ENCODE peak calls at places on chromosomes 12 and 14, in eight cellular contexts. One of them, this sample, is unnamed.
A peak's percentile ranks its signal among the peaks of the same experiment; 100 is the strongest.

GRCh38 chr12:65504417-65504816 is 225.9 kb downstream of the MSRB3 start:
- DNase-seq in aorta: no peak
- DNase-seq in fibroblast of pulmonary artery: no peak
- DNase-seq in activated CD4-positive, CD25-positive, alpha-beta regulatory T cell treated with anti-CD3 and anti-CD28 coated beads, Interleukin-2, amount 50 U/mL, for 72 hours: no peak
- DNase-seq in D341Med: no peak
- DNase-seq in CD8-positive, alpha-beta T cell: no peak
- DNase-seq in HEK293T: no peak
- DNase-seq in BJ: no peak
- DNase-seq in this sample: no peak

GRCh38 chr12:42530284-42530683 is 59.3 kb downstream of the PRICKLE1 start:
- DNase-seq in fibroblast of pulmonary artery: no peak
- DNase-seq in CD8-positive, alpha-beta T cell: no peak
- DNase-seq in BJ: no peak
- DNase-seq in aorta: no peak
- DNase-seq in HEK293T: no peak
- DNase-seq in activated CD4-positive, CD25-positive, alpha-beta regulatory T cell treated with anti-CD3 and anti-CD28 coated beads, Interleukin-2, amount 50 U/mL, for 72 hours: no peak
- DNase-seq in D341Med: no peak
- DNase-seq in this sample: no peak

GRCh38 chr12:84875241-84875640 is 37.4 kb downstream of the SLC6A15 start:
- DNase-seq in HEK293T: no peak
- DNase-seq in aorta: no peak
- DNase-seq in D341Med: no peak
- DNase-seq in BJ: no peak
- DNase-seq in CD8-positive, alpha-beta T cell: no peak
- DNase-seq in activated CD4-positive, CD25-positive, alpha-beta regulatory T cell treated with anti-CD3 and anti-CD28 coated beads, Interleukin-2, amount 50 U/mL, for 72 hours: no peak
- DNase-seq in fibroblast of pulmonary artery: no peak
- DNase-seq in this sample: no peak

GRCh38 chr12:4535092-4535491 is 3.6 kb upstream of the RAD51AP1 start:
- DNase-seq in D341Med: no peak
- DNase-seq in BJ: no peak
- DNase-seq in activated CD4-positive, CD25-positive, alpha-beta regulatory T cell treated with anti-CD3 and anti-CD28 coated beads, Interleukin-2, amount 50 U/mL, for 72 hours: no peak
- DNase-seq in aorta: no peak
- DNase-seq in CD8-positive, alpha-beta T cell: no peak
- DNase-seq in fibroblast of pulmonary artery: no peak
- DNase-seq in HEK293T: no peak
- DNase-seq in this sample: no peak

GRCh38 chr12:70831538-70831937 is 89.0 kb downstream of the PTPRR start:
- DNase-seq in CD8-positive, alpha-beta T cell: no peak
- DNase-seq in HEK293T: no peak
- DNase-seq in D341Med: no peak
- DNase-seq in BJ: no peak
- DNase-seq in activated CD4-positive, CD25-positive, alpha-beta regulatory T cell treated with anti-CD3 and anti-CD28 coated beads, Interleukin-2, amount 50 U/mL, for 72 hours: no peak
- DNase-seq in aorta: no peak
- DNase-seq in fibroblast of pulmonary artery: peak; percentile 14
- DNase-seq in this sample: no peak

GRCh38 chr14:86802726-86803125 is 1190.3 kb downstream of the GALC start:
- DNase-seq in CD8-positive, alpha-beta T cell: no peak
- DNase-seq in fibroblast of pulmonary artery: peak; percentile 13
- DNase-seq in D341Med: no peak
- DNase-seq in BJ: no peak
- DNase-seq in HEK293T: no peak
- DNase-seq in activated CD4-positive, CD25-positive, alpha-beta regulatory T cell treated with anti-CD3 and anti-CD28 coated beads, Interleukin-2, amount 50 U/mL, for 72 hours: no peak
- DNase-seq in aorta: no peak
- DNase-seq in this sample: no peak

GRCh38 chr12:76957306-76957705 is 78.5 kb upstream of the CSRP2 start:
- DNase-seq in CD8-positive, alpha-beta T cell: no peak
- DNase-seq in D341Med: no peak
- DNase-seq in aorta: no peak
- DNase-seq in activated CD4-positive, CD25-positive, alpha-beta regulatory T cell treated with anti-CD3 and anti-CD28 coated beads, Interleukin-2, amount 50 U/mL, for 72 hours: no peak
- DNase-seq in BJ: no peak
- DNase-seq in HEK293T: no peak
- DNase-seq in fibroblast of pulmonary artery: no peak
- DNase-seq in this sample: no peak

GRCh38 chr14:100504372-100505078 is 82.7 kb downstream of the BEGAIN start:
- DNase-seq in fibroblast of pulmonary artery: peak; percentile 20
- DNase-seq in BJ: no peak
- DNase-seq in D341Med: no peak
- DNase-seq in HEK293T: no peak
- DNase-seq in CD8-positive, alpha-beta T cell: no peak
- DNase-seq in activated CD4-positive, CD25-positive, alpha-beta regulatory T cell treated with anti-CD3 and anti-CD28 coated beads, Interleukin-2, amount 50 U/mL, for 72 hours: no peak
- DNase-seq in aorta: no peak
- DNase-seq in this sample: no peak

GRCh38 chr14:81400202-81400678 is at the start of gene STON2:
- DNase-seq in fibroblast of pulmonary artery: peak; percentile 10
- DNase-seq in aorta: no peak
- DNase-seq in HEK293T: peak; percentile 35
- DNase-seq in activated CD4-positive, CD25-positive, alpha-beta regulatory T cell treated with anti-CD3 and anti-CD28 coated beads, Interleukin-2, amount 50 U/mL, for 72 hours: no peak
- DNase-seq in CD8-positive, alpha-beta T cell: no peak
- DNase-seq in BJ: no peak
- DNase-seq in D341Med: no peak
- DNase-seq in this sample: peak; percentile 87

GRCh38 chr14:94680498-94681288 is 68.5 kb downstream of the SERPINA3 start:
- DNase-seq in BJ: no peak
- DNase-seq in HEK293T: no peak
- DNase-seq in fibroblast of pulmonary artery: no peak
- DNase-seq in activated CD4-positive, CD25-positive, alpha-beta regulatory T cell treated with anti-CD3 and anti-CD28 coated beads, Interleukin-2, amount 50 U/mL, for 72 hours: no peak
- DNase-seq in aorta: no peak
- DNase-seq in D341Med: no peak
- DNase-seq in CD8-positive, alpha-beta T cell: no peak
- DNase-seq in this sample: no peak

GRCh38 chr14:71713061-71713850 is 219.0 kb upstream of the RGS6 start:
- DNase-seq in activated CD4-positive, CD25-positive, alpha-beta regulatory T cell treated with anti-CD3 and anti-CD28 coated beads, Interleukin-2, amount 50 U/mL, for 72 hours: no peak
- DNase-seq in aorta: no peak
- DNase-seq in BJ: no peak
- DNase-seq in HEK293T: no peak
- DNase-seq in CD8-positive, alpha-beta T cell: no peak
- DNase-seq in D341Med: no peak
- DNase-seq in fibroblast of pulmonary artery: no peak
- DNase-seq in this sample: no peak

GRCh38 chr14:62143235-62143634 is 381.0 kb downstream of the SNAPC1 start:
- DNase-seq in BJ: no peak
- DNase-seq in CD8-positive, alpha-beta T cell: no peak
- DNase-seq in activated CD4-positive, CD25-positive, alpha-beta regulatory T cell treated with anti-CD3 and anti-CD28 coated beads, Interleukin-2, amount 50 U/mL, for 72 hours: no peak
- DNase-seq in aorta: no peak
- DNase-seq in fibroblast of pulmonary artery: peak; percentile 54
- DNase-seq in HEK293T: no peak
- DNase-seq in D341Med: no peak
- DNase-seq in this sample: no peak

GRCh38 chr12:52495385-52495784 is 2.3 kb upstream of the KRT6A start:
- DNase-seq in activated CD4-positive, CD25-positive, alpha-beta regulatory T cell treated with anti-CD3 and anti-CD28 coated beads, Interleukin-2, amount 50 U/mL, for 72 hours: no peak
- DNase-seq in HEK293T: peak; percentile 27
- DNase-seq in fibroblast of pulmonary artery: peak; percentile 50
- DNase-seq in aorta: no peak
- DNase-seq in CD8-positive, alpha-beta T cell: no peak
- DNase-seq in BJ: no peak
- DNase-seq in D341Med: peak; percentile 34
- DNase-seq in this sample: peak; percentile 93